ENCODE peak calls at places on chromosomes 11 and 22, in six cellular contexts. One of them, this sample, is unnamed.

GRCh38 chr11:68942751-68943271 is 38.0 kb downstream of the MRGPRD start:
- DNase-seq in A549: no peak
- DNase-seq in HEK293T: no peak
- DNase-seq in IMR-90: no peak
- DNase-seq in K562: no peak
- DNase-seq in HepG2: no peak
- DNase-seq in this sample: no peak

GRCh38 chr22:35449829-35450689 is 50.1 kb downstream of the MCM5 start:
- DNase-seq in A549: no peak
- DNase-seq in HEK293T: no peak
- DNase-seq in IMR-90: no peak
- DNase-seq in K562: no peak
- DNase-seq in HepG2: no peak
- DNase-seq in this sample: no peak

GRCh38 chr11:75276696-75277095 is 36.1 kb downstream of the TPBGL start:
- DNase-seq in A549: no peak
- DNase-seq in HEK293T: no peak
- DNase-seq in IMR-90: no peak
- DNase-seq in K562: no peak
- DNase-seq in HepG2: no peak
- DNase-seq in this sample: no peak

GRCh38 chr22:46967445-46968358 is 205.3 kb downstream of the TBC1D22A start:
- DNase-seq in A549: no peak
- DNase-seq in HEK293T: no peak
- DNase-seq in IMR-90: no peak
- DNase-seq in K562: no peak
- DNase-seq in HepG2: no peak
- DNase-seq in this sample: no peak

GRCh38 chr11:104968856-104969776 is 742 bp upstream of the CASP4 start:
- DNase-seq in A549: no peak
- DNase-seq in HEK293T: no peak
- DNase-seq in IMR-90: peak
- DNase-seq in K562: no peak
- DNase-seq in HepG2: peak
- DNase-seq in this sample: no peak

GRCh38 chr22:36143956-36144355 is 16.6 kb downstream of the APOL3 start:
- DNase-seq in A549: no peak
- DNase-seq in HEK293T: no peak
- DNase-seq in IMR-90: no peak
- DNase-seq in K562: no peak
- DNase-seq in HepG2: no peak
- DNase-seq in this sample: no peak

GRCh38 chr11:94652735-94653284 is 85.6 kb downstream of the PIWIL4 start:
- DNase-seq in A549: no peak
- DNase-seq in HEK293T: no peak
- DNase-seq in IMR-90: no peak
- DNase-seq in K562: no peak
- DNase-seq in HepG2: no peak
- DNase-seq in this sample: no peak

GRCh38 chr22:18010263-18010662 is 14.1 kb downstream of the MICAL3 start:
- DNase-seq in A549: no peak
- DNase-seq in HEK293T: no peak
- DNase-seq in IMR-90: no peak
- DNase-seq in K562: no peak
- DNase-seq in HepG2: no peak
- DNase-seq in this sample: no peak

GRCh38 chr11:57310630-57311086 is 14.1 kb downstream of the TNKS1BP1 start:
- DNase-seq in A549: no peak
- DNase-seq in HEK293T: no peak
- DNase-seq in IMR-90: peak
- DNase-seq in K562: no peak
- DNase-seq in HepG2: peak
- DNase-seq in this sample: no peak

GRCh38 chr11:116641561-116642045 is 131.2 kb downstream of the BUD13 start:
- DNase-seq in A549: peak
- DNase-seq in HEK293T: peak
- DNase-seq in IMR-90: no peak
- DNase-seq in K562: peak
- DNase-seq in HepG2: no peak
- DNase-seq in this sample: no peak
- TF ChIP-seq BHLHE40 in A549: no peak
- TF ChIP-seq BHLHE40 in HEK293T: no peak
- TF ChIP-seq BHLHE40 in IMR-90: no peak
- TF ChIP-seq BHLHE40 in K562: no peak
- TF ChIP-seq BHLHE40 in HepG2: no peak
- TF ChIP-seq BHLHE40 in this sample: no peak

GRCh38 chr11:125941606-125942275 is 4.1 kb upstream of the VSIG10L2 start:
- DNase-seq in A549: peak
- DNase-seq in HEK293T: peak
- DNase-seq in IMR-90: peak
- DNase-seq in K562: peak
- DNase-seq in HepG2: peak
- DNase-seq in this sample: no peak
- TF ChIP-seq BHLHE40 in A549: no peak
- TF ChIP-seq BHLHE40 in HEK293T: no peak
- TF ChIP-seq BHLHE40 in IMR-90: no peak
- TF ChIP-seq BHLHE40 in K562: no peak
- TF ChIP-seq BHLHE40 in HepG2: peak
- TF ChIP-seq BHLHE40 in this sample: no peak

GRCh38 chr11:19239039-19239438 is 1.7 kb downstream of the E2F8 start:
- DNase-seq in A549: no peak
- DNase-seq in HEK293T: no peak
- DNase-seq in IMR-90: no peak
- DNase-seq in K562: no peak
- DNase-seq in HepG2: no peak
- DNase-seq in this sample: no peak
- TF ChIP-seq BHLHE40 in A549: no peak
- TF ChIP-seq BHLHE40 in HEK293T: no peak
- TF ChIP-seq BHLHE40 in IMR-90: no peak
- TF ChIP-seq BHLHE40 in K562: no peak
- TF ChIP-seq BHLHE40 in HepG2: no peak
- TF ChIP-seq BHLHE40 in this sample: no peak

GRCh38 chr11:67489860-67490726 is 7.3 kb downstream of the AIP start:
- DNase-seq in A549: no peak
- DNase-seq in HEK293T: no peak
- DNase-seq in IMR-90: no peak
- DNase-seq in K562: no peak
- DNase-seq in HepG2: no peak
- DNase-seq in this sample: no peak

GRCh38 chr11:67492801-67493547 is 10.1 kb downstream of the AIP start:
- DNase-seq in A549: no peak
- DNase-seq in HEK293T: no peak
- DNase-seq in IMR-90: no peak
- DNase-seq in K562: peak
- DNase-seq in HepG2: no peak
- DNase-seq in this sample: no peak

GRCh38 chr11:67490727-67491065 is 7.9 kb downstream of the AIP start:
- DNase-seq in A549: no peak
- DNase-seq in HEK293T: no peak
- DNase-seq in IMR-90: no peak
- DNase-seq in K562: no peak
- DNase-seq in HepG2: no peak
- DNase-seq in this sample: no peak

GRCh38 chr11:67492069-67492727 is 9.4 kb downstream of the AIP start:
- DNase-seq in A549: no peak
- DNase-seq in HEK293T: no peak
- DNase-seq in IMR-90: no peak
- DNase-seq in K562: no peak
- DNase-seq in HepG2: no peak
- DNase-seq in this sample: no peak

GRCh38 chr11:67491276-67492068 is 8.6 kb downstream of the AIP start:
- DNase-seq in A549: no peak
- DNase-seq in HEK293T: no peak
- DNase-seq in IMR-90: no peak
- DNase-seq in K562: no peak
- DNase-seq in HepG2: no peak
- DNase-seq in this sample: no peak
- TF ChIP-seq BHLHE40 in A549: no peak
- TF ChIP-seq BHLHE40 in HEK293T: no peak
- TF ChIP-seq BHLHE40 in IMR-90: no peak
- TF ChIP-seq BHLHE40 in K562: no peak
- TF ChIP-seq BHLHE40 in HepG2: no peak
- TF ChIP-seq BHLHE40 in this sample: no peak

GRCh38 chr11:10311802-10312201 is 6.9 kb downstream of the ADM start:
- DNase-seq in A549: no peak
- DNase-seq in HEK293T: no peak
- DNase-seq in IMR-90: no peak
- DNase-seq in K562: no peak
- DNase-seq in HepG2: no peak
- DNase-seq in this sample: no peak

GRCh38 chr11:10307411-10308207 is 2.7 kb downstream of the ADM start:
- DNase-seq in A549: peak
- DNase-seq in HEK293T: peak
- DNase-seq in IMR-90: peak
- DNase-seq in K562: peak
- DNase-seq in HepG2: peak
- DNase-seq in this sample: peak

GRCh38 chr11:10309163-10310093 is 4.6 kb downstream of the ADM start:
- DNase-seq in A549: peak
- DNase-seq in HEK293T: no peak
- DNase-seq in IMR-90: peak
- DNase-seq in K562: peak
- DNase-seq in HepG2: peak
- DNase-seq in this sample: no peak

GRCh38 chr11:10308208-10308954 is 3.5 kb downstream of the ADM start:
- DNase-seq in A549: no peak
- DNase-seq in HEK293T: no peak
- DNase-seq in IMR-90: peak
- DNase-seq in K562: no peak
- DNase-seq in HepG2: no peak
- DNase-seq in this sample: no peak

DNA sequence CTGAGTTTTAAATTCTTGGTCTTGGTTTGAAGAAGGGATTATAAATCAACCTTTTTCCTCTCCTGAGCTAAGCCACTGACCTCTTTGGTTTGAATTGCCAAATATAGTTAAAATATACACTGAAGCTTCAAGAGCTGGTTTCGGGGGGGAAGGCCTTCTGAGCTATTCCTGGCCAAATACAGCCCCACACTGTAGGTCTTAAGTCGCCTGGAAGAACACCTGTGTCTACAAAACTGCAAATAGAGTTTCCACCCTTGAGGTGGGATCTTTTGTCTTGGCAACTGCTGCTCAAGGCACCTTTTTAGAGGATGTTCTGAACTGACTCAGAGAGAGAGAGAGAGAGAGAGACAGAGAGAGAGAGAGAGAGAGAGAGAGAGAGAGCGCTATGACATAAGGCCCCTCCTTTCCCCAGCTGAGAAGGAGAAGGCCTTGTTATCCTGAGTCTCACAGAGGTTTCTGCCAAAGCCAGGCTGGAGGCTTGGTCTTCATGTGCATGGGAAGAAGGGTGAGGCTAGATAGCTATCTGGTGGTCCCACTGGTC is 5.5 kb downstream of the ADM start:
- DNase-seq in A549: peak
- DNase-seq in HEK293T: no peak
- DNase-seq in IMR-90: peak
- DNase-seq in K562: no peak
- DNase-seq in HepG2: no peak
- DNase-seq in this sample: no peak
- TF ChIP-seq BHLHE40 in A549: no peak
- TF ChIP-seq BHLHE40 in HEK293T: no peak
- TF ChIP-seq BHLHE40 in IMR-90: no peak
- TF ChIP-seq BHLHE40 in K562: no peak
- TF ChIP-seq BHLHE40 in HepG2: no peak
- TF ChIP-seq BHLHE40 in this sample: no peak

DNA sequence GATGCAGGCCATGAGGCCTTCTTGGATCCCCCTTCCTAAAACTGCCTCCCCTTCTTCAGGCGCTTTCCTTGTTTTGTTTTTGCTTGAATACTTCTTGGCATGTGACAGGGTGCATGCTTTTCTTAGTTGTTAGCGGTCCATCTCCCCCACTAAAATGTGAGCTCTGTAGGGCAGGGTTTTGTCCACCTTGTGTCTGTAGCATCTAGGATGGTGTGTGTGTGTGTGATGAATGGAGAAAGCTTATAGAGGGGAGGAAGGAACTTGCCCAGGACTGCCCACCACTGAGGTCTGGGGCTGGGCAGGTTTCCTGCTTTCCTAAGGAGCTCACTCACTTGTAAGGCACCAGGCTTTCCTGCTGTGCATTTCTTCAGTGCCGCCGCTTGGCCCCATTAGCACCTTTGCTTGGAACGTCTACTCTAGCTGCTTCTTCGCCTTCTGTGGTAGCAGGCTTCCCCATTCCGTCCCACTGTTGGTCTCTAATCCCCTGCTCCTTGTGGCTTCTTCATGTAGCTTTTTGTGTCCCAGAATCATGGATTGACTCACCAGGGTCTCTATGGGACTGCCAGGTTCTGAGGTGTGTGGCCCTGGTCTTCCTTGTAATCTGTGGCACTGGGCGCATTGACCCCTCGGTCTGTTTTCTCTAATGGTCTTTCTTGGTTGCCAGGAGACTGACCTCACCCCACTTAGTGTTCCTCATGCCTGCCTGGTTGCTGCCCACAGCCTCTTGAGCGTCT is 3.3 kb downstream of the DGCR8 start:
- DNase-seq in A549: no peak
- DNase-seq in HEK293T: no peak
- DNase-seq in IMR-90: no peak
- DNase-seq in K562: no peak
- DNase-seq in HepG2: no peak
- DNase-seq in this sample: no peak
- TF ChIP-seq BHLHE40 in A549: no peak
- TF ChIP-seq BHLHE40 in HEK293T: no peak
- TF ChIP-seq BHLHE40 in IMR-90: no peak
- TF ChIP-seq BHLHE40 in K562: no peak
- TF ChIP-seq BHLHE40 in HepG2: no peak
- TF ChIP-seq BHLHE40 in this sample: no peak

DNA sequence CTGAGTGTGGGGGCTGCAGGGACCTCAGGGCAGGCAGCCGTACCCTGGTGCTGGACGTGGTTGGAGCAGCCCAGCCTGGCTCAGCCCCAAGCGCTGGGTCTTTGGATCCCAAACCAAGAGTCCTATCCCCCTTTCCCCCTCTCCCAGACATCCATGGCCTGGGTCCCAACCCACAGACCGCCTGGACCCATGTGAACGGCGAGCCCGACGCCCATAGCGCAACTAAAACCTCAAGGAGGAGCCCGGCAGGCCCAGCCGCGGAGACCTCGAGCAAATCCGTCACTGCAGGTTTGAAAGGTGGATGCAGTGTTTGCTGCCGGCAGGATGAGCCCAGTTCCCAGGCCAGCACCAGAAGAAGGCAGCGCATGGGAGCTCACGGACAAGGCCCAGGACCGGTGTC is 337.0 kb downstream of the BRD1 start:
- DNase-seq in A549: no peak
- DNase-seq in HEK293T: no peak
- DNase-seq in IMR-90: no peak
- DNase-seq in K562: no peak
- DNase-seq in HepG2: no peak
- DNase-seq in this sample: no peak
- TF ChIP-seq BHLHE40 in A549: no peak
- TF ChIP-seq BHLHE40 in HEK293T: no peak
- TF ChIP-seq BHLHE40 in IMR-90: no peak
- TF ChIP-seq BHLHE40 in K562: no peak
- TF ChIP-seq BHLHE40 in HepG2: no peak
- TF ChIP-seq BHLHE40 in this sample: no peak